ENCODE peak calls at places on chromosomes 12 and 14, in ten cellular contexts. V, F, Z, J, H, X, K, O, L and P are unnamed samples. For H3K27me3, the result is how much of the 10 kb centered on the place peaks cover.

GRCh38 chr12:79547735-79548347 is 142.9 kb downstream of the PAWR start:
- DNase-seq in V (peak), F (peak), Z (peak), J (no peak), H (peak), X (peak), K (no peak), O (peak), L (peak), P (peak)

GRCh38 chr12:20262131-20262530 is 106.2 kb upstream of the PDE3A start:
- DNase-seq in V (no peak), F (no peak), Z (no peak), J (no peak), H (no peak), X (no peak), K (no peak), O (no peak), L (no peak), P (no peak)

GRCh38 chr14:89926709-89927108 is 27.8 kb downstream of the EFCAB11 start:
- DNase-seq in V (no peak), F (no peak), Z (peak), J (no peak), H (peak), X (peak), K (no peak), O (no peak), L (peak), P (no peak)

GRCh38 chr12:3992945-3993344 is 119.7 kb upstream of the PARP11 start:
- DNase-seq in V (no peak), F (no peak), Z (no peak), J (no peak), H (no peak), X (no peak), K (no peak), O (no peak), L (no peak), P (no peak)

GRCh38 chr12:94609917-94610443 is 40.4 kb downstream of the TMCC3 start:
- DNase-seq in V (no peak), F (no peak), Z (no peak), J (no peak), H (no peak), X (no peak), K (peak), O (no peak), L (no peak), P (no peak)

GRCh38 chr14:73606271-73606670 is 6.0 kb upstream of the ACOT6 start:
- DNase-seq in V (no peak), F (no peak), Z (no peak), J (no peak), H (no peak), X (no peak), K (no peak), O (no peak), L (no peak), P (no peak)

GRCh38 chr12:107458990-107459389 is 226.6 kb upstream of the PWP1 start:
- DNase-seq in V (no peak), F (no peak), Z (no peak), J (no peak), H (no peak), X (no peak), K (no peak), O (no peak), L (no peak), P (no peak)

GRCh38 chr12:75542942-75543341 is 31.5 kb upstream of the KRR1 start:
- DNase-seq in V (no peak), F (no peak), Z (no peak), J (no peak), H (no peak), X (peak), K (no peak), O (no peak), L (no peak), P (no peak)

GRCh38 chr12:131832393-131833231 is 4.4 kb downstream of the MMP17 start:
- DNase-seq in V (peak), F (peak), Z (no peak), J (no peak), H (peak), X (peak), K (no peak), O (peak), L (no peak), P (no peak)

GRCh38 chr14:39251547-39251946 is 17.8 kb downstream of the MIA2 start:
- DNase-seq in V (no peak), F (no peak), Z (no peak), J (no peak), H (no peak), X (no peak), K (no peak), O (no peak), L (peak), P (no peak)

GRCh38 chr14:70052990-70053389 is 135.8 kb downstream of the SLC8A3 start:
- DNase-seq in V (no peak), F (no peak), Z (peak), J (no peak), H (peak), X (peak), K (no peak), O (no peak), L (peak), P (peak)

GRCh38 chr14:49778421-49778820 is 10.5 kb downstream of the KLHDC2 start:
- DNase-seq in V (no peak), F (no peak), Z (no peak), J (no peak), H (no peak), X (no peak), K (no peak), O (no peak), L (no peak), P (no peak)

GRCh38 chr14:31763041-31763440 is 201.8 kb downstream of the NUBPL start:
- DNase-seq in V (no peak), F (no peak), Z (no peak), J (no peak), H (no peak), X (no peak), K (no peak), O (no peak), L (no peak), P (no peak)

GRCh38 chr12:93978553-93978952 is 169.8 kb upstream of the PLXNC1 start:
- DNase-seq in V (no peak), F (no peak), Z (peak), J (no peak), H (peak), X (peak), K (no peak), O (no peak), L (no peak), P (peak)

GRCh38 chr12:54970741-54971140 is 13.8 kb downstream of the TESPA1 start:
- DNase-seq in V (no peak), F (no peak), Z (no peak), J (no peak), H (no peak), X (no peak), K (no peak), O (no peak), L (no peak), P (no peak)

GRCh38 chr14:76293221-76293620 is 82.7 kb upstream of the ESRRB start:
- DNase-seq in V (no peak), F (no peak), Z (no peak), J (no peak), H (no peak), X (no peak), K (no peak), O (no peak), L (no peak), P (no peak)

GRCh38 chr12:89856431-89856830 is 147.8 kb upstream of the ATP2B1 start:
- DNase-seq in V (no peak), F (no peak), Z (peak), J (no peak), H (peak), X (peak), K (no peak), O (no peak), L (no peak), P (no peak)

GRCh38 chr14:103910262-103910935 is 17.9 kb upstream of the TDRD9 start:
- DNase-seq in V (peak), F (peak), Z (peak), J (peak), H (peak), X (peak), K (peak), O (peak), L (peak), P (peak)

GRCh38 chr12:27299102-27299501 is 33.5 kb upstream of the BMAL2 start:
- DNase-seq in V (no peak), F (no peak), Z (no peak), J (no peak), H (no peak), X (no peak), K (no peak), O (no peak), L (no peak), P (no peak)

GRCh38 chr12:127270193-127270592 is 996.8 kb upstream of the TMEM132C start:
- DNase-seq in V (no peak), F (no peak), Z (peak), J (no peak), H (peak), X (peak), K (no peak), O (no peak), L (no peak), P (peak)

GRCh38 chr12:123531091-123531490 is 2.4 kb downstream of the RILPL1 start:
- DNase-seq in V (peak), F (no peak), Z (no peak), J (no peak), H (no peak), X (no peak), K (no peak), O (no peak), L (no peak), P (peak)

GRCh38 chr12:120798696-120799095 is 73.1 kb downstream of the ACADS start:
- DNase-seq in V (no peak), F (peak), Z (no peak), J (no peak), H (no peak), X (no peak), K (no peak), O (peak), L (no peak), P (no peak)

GRCh38 chr12:70823182-70823976 is 97.2 kb downstream of the PTPRR start:
- DNase-seq in V (no peak), F (no peak), Z (no peak), J (no peak), H (peak), X (no peak), K (no peak), O (peak), L (no peak), P (no peak)

GRCh38 chr12:571795-572531 is 91.3 kb downstream of the NINJ2 start:
- DNase-seq in V (no peak), F (no peak), Z (no peak), J (no peak), H (peak), X (no peak), K (no peak), O (no peak), L (peak), P (no peak)

GRCh38 chr12:85573635-85574214 is 262.5 kb downstream of the RASSF9 start:
- DNase-seq in V (no peak), F (no peak), Z (no peak), J (no peak), H (no peak), X (no peak), K (no peak), O (no peak), L (no peak), P (no peak)

GRCh38 chr12:96322720-96323119 is 77.5 kb downstream of the CDK17 start:
- DNase-seq in V (no peak), F (no peak), Z (no peak), J (no peak), H (no peak), X (no peak), K (no peak), O (no peak), L (no peak), P (no peak)

GRCh38 chr14:20631023-20631820 is 10.3 kb downstream of the OR6S1 start:
- DNase-seq in V (peak), F (no peak), Z (peak), J (peak), H (peak), X (peak), K (no peak), O (peak), L (peak), P (peak)

GRCh38 chr14:72766296-72766695 is 127.6 kb downstream of the DPF3 start:
- DNase-seq in V (no peak), F (no peak), Z (no peak), J (no peak), H (no peak), X (no peak), K (no peak), O (no peak), L (no peak), P (no peak)

GRCh38 chr14:75568141-75568540 is 10.3 kb upstream of the FLVCR2 start:
- DNase-seq in V (no peak), F (no peak), Z (no peak), J (no peak), H (no peak), X (no peak), K (no peak), O (no peak), L (no peak), P (no peak)

GRCh38 chr12:26513357-26514043 is 318.1 kb downstream of the SSPN start:
- DNase-seq in V (no peak), F (no peak), Z (no peak), J (no peak), H (no peak), X (no peak), K (no peak), O (no peak), L (no peak), P (no peak)

GRCh38 chr12:24038211-24038997 is 88.9 kb upstream of the SOX5 start:
- DNase-seq in V (no peak), F (no peak), Z (no peak), J (no peak), H (no peak), X (no peak), K (no peak), O (no peak), L (peak), P (no peak)

GRCh38 chr14:88323086-88323519 is at the start of gene KCNK10:
- DNase-seq in V (no peak), F (no peak), Z (no peak), J (no peak), H (no peak), X (no peak), K (no peak), O (peak), L (no peak), P (no peak)

GRCh38 chr14:106879241-106879640 is 1352.9 kb downstream of the TMEM121 start:
- DNase-seq in V (no peak), F (peak), Z (no peak), J (peak), H (peak), X (no peak), K (no peak), O (peak), L (peak), P (peak)

GRCh38 chr12:98504368-98504617 is 11.1 kb upstream of the TMPO start:
- DNase-seq in V (no peak), F (no peak), Z (no peak), J (no peak), H (no peak), X (no peak), K (no peak), O (no peak), L (no peak), P (no peak)

GRCh38 chr12:6742833-6743232 is 10.1 kb downstream of the MLF2 start:
- DNase-seq in V (no peak), F (no peak), Z (no peak), J (no peak), H (no peak), X (no peak), K (no peak), O (no peak), L (no peak), P (no peak)

GRCh38 chr12:13573698-13574321 is 377.3 kb downstream of the EMP1 start:
- DNase-seq in V (no peak), F (no peak), Z (peak), J (no peak), H (peak), X (peak), K (no peak), O (no peak), L (no peak), P (no peak)

GRCh38 chr14:102150636-102151195 is 11.0 kb downstream of the WDR20 start:
- DNase-seq in V (no peak), F (no peak), Z (no peak), J (no peak), H (no peak), X (no peak), K (no peak), O (no peak), L (peak), P (no peak)

DNA sequence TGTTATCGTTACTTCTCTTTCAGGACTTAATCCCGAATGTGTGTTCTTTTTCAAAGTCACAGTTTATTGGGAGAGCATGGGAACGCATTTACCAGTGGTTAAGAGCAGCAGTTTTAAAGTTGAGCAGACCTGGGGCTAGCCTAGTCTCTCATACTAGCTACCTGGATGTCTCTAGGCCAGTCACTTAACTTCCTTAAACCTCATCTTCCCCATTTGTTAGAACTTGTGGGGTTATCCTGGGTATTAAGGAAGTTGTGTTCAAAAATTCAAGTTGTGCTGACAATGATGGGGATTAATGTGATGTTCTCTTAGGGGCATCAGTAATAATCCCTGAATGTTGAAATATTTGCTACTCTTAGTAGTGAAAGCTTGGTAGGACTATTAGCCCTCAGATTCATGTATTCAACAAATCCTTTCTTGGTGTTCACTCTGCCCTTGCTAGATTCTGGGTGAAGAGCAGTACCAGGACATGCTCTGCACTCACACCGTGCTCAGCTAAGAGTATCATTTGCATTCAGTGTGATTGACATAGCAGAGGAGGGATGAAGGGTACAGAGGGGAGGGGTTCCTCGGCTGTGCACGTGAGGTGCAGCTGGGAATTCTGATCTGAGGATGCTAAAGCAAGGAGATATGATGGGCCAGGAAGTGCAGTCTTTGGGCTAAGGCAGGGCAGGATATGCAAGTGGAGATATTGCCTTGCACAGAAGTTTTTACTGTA is 108.4 kb downstream of the FGD4 start:
- DNase-seq in V (no peak), F (no peak), Z (no peak), J (no peak), H (no peak), X (no peak), K (no peak), O (no peak), L (no peak), P (no peak)
- H3K4me3 ChIP-seq in V (no peak), F (no peak), Z (no peak), J (no peak), H (no peak), X (no peak), K (no peak), O (no peak), L (no peak), P (no peak)

GRCh38 chr12:57735198-57735855 is 3.2 kb downstream of the AGAP2 start:
- DNase-seq in V (no peak), F (peak), Z (no peak), J (no peak), H (no peak), X (no peak), K (no peak), O (no peak), L (peak), P (no peak)
- H3K27me3 ChIP-seq in V (under half), F (under half), Z (under half), J (under half), H (under half), X (half or more), K (half or more), O (half or more), L (half or more), P (under half)

GRCh38 chr14:93207468-93208308 is 632 bp downstream of the UBR7 start:
- DNase-seq in V (peak), F (peak), Z (peak), J (no peak), H (peak), X (peak), K (no peak), O (peak), L (no peak), P (peak)
- TF ChIP-seq CTCF in V (peak), F (peak), Z (peak), J (no peak), H (peak), X (peak), K (peak), O (peak), L (peak), P (peak)

DNA sequence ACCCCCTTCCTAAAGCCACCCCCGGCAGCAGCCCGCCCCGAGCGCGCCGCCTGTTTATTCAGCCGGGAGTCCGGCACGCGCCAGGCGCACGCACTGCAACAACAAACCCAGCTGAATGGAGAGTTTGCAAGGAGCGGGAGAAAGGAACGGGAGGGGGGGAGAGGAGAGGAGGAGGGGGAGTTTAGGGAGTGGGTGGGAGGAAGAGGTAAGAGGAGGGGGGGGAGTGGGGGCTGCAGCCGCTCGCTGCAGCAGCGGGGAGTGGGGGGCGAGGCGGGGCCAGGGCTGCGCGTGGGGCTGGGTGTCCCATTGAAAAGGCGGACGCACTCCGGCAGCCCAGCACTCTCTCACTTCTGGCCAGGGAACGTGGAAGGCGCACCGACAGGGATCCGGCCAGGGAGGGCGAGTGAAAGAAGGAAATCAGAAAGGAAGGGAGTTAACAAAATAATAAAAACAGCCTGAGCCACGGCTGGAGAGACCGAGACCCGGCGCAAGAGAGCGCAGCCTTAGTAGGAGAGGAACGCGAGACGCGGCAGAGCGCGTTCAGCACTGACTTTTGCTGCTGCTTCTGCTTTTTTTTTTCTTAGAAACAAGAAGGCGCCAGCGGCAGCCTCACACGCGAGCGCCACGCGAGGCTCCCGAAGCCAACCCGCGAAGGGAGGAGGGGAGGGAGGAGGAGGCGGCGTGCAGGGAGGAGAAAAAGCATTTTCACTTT is at the start of gene ASCL1:
- DNase-seq in V (no peak), F (peak), Z (no peak), J (no peak), H (no peak), X (peak), K (no peak), O (peak), L (no peak), P (no peak)
- H3K4me3 ChIP-seq in V (no peak), F (peak), Z (peak), J (no peak), H (peak), X (peak), K (peak), O (peak), L (peak), P (no peak)

DNA sequence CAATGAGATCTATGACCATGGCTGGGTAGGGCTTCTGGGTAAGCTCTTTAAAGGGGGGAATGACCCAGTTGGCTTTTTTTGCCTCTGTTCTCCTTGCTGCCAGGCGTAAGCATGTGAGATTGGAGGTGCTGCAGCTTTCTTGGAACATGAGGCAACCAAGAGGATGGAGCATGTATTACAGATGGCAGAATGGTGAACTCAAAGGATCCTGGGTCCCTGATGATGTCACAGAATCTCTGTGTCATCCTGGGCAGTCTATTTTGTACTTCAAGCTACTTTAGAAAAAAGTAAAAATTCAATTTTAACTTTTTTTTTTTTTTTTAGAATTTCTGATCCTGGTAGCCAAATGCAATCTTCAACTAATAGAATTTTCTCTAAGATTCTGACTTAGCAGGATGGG is 8.0 kb downstream of the KRT82 start:
- DNase-seq in V (no peak), F (no peak), Z (no peak), J (no peak), H (no peak), X (no peak), K (no peak), O (no peak), L (no peak), P (no peak)
- H3K27me3 ChIP-seq in V (under half), F (under half), Z (under half), J (under half), H (under half), X (under half), K (under half), O (under half), L (under half), P (under half)

GRCh38 chr14:91884664-91885063 is 17.3 kb upstream of the TC2N start:
- DNase-seq in V (no peak), F (no peak), Z (no peak), J (no peak), H (no peak), X (no peak), K (no peak), O (no peak), L (no peak), P (no peak)
- TF ChIP-seq CTCF in V (no peak), F (no peak), Z (no peak), J (no peak), H (no peak), X (no peak), K (no peak), O (no peak), L (no peak), P (no peak)